ENCODE peak calls at places on chromosomes 4 and X, in six cellular contexts. Q is GM12878, C is H1, I is HepG2, S is GM12891, W is K562. H is an unnamed sample.

GRCh38 chr4:72318771-72319170 is 250.2 kb downstream of the ADAMTS3 start:
- DNase-seq in I (no peak), Q (no peak), C (no peak), S (no peak), W (no peak), H (no peak)

GRCh38 chr4:122759639-122760310 is 27.3 kb downstream of the BBS12 start:
- DNase-seq in Q (no peak), I (no peak), W (no peak), S (no peak), C (no peak), H (no peak)

GRCh38 chr4:115090483-115091075 is 22.8 kb downstream of the NDST4 start:
- DNase-seq in Q (no peak), C (no peak), S (no peak), W (no peak), I (peak; percentile 24), H (no peak)

GRCh38 chr4:78876568-78877320 is 62.5 kb downstream of the PAQR3 start:
- DNase-seq in W (no peak), S (no peak), C (no peak), I (no peak), Q (no peak), H (no peak)

GRCh38 chr4:142282870-142283431 is 563.1 kb downstream of the INPP4B start:
- DNase-seq in I (no peak), W (no peak), Q (no peak), C (no peak), S (no peak), H (no peak)

GRCh38 chr4:184357164-184357563 is 117.2 kb downstream of the IRF2 start:
- DNase-seq in C (no peak), S (no peak), Q (no peak), W (no peak), I (no peak), H (no peak)

GRCh38 chr4:141193516-141193915 is 27.2 kb upstream of the ZNF330 start:
- DNase-seq in W (no peak), Q (no peak), I (no peak), S (no peak), C (no peak), H (no peak)

GRCh38 chr4:98747659-98748091 is 89.3 kb upstream of the TSPAN5 start:
- DNase-seq in W (no peak), Q (no peak), S (no peak), C (no peak), I (no peak), H (no peak)

GRCh38 chr4:15912961-15913630 is 25.4 kb downstream of the FGFBP1 start:
- DNase-seq in S (no peak), I (no peak), C (no peak), W (no peak), Q (no peak), H (no peak)

GRCh38 chr4:156193800-156194199 is 240.1 kb upstream of the CTSO start:
- DNase-seq in S (no peak), W (no peak), I (no peak), C (no peak), Q (no peak), H (no peak)

GRCh38 chr4:117941611-117942010 is 92.7 kb upstream of the NDST3 start:
- DNase-seq in I (no peak), C (no peak), S (no peak), W (no peak), Q (no peak), H (no peak)

GRCh38 chrX:153946910-153947769 is 2.7 kb upstream of the RENBP start:
- DNase-seq in Q (no peak), C (no peak), W (peak; percentile 64), I (peak; percentile 75), S (no peak), H (peak; percentile 93)

GRCh38 chr4:164977243-164978164 is at the start of gene TRIM61:
- DNase-seq in S (no peak), Q (peak; percentile 54), W (peak; percentile 11), I (no peak), C (no peak), H (peak; percentile 62)

GRCh38 chr4:69843301-69843700 is 16.6 kb downstream of the SULT1E1 start:
- DNase-seq in I (peak; percentile 56), Q (no peak), W (no peak), C (no peak), S (no peak), H (no peak)

GRCh38 chrX:24241822-24242648 is 71.8 kb downstream of the SUPT20HL2 start:
- DNase-seq in S (no peak), I (peak; percentile 31), C (no peak), Q (no peak), W (peak; percentile 22), H (no peak)

GRCh38 chr4:138572007-138572406 is 329.9 kb upstream of the SLC7A11 start:
- DNase-seq in S (no peak), Q (no peak), W (no peak), C (no peak), I (no peak), H (no peak)

GRCh38 chr4:165440415-165440882 is 61.6 kb downstream of the CPE start:
- DNase-seq in I (peak; percentile 23), C (no peak), W (no peak), S (no peak), Q (no peak), H (no peak)

GRCh38 chr4:11106769-11107168 is 321.9 kb downstream of the HS3ST1 start:
- DNase-seq in C (no peak), Q (no peak), I (no peak), W (no peak), S (no peak), H (no peak)

GRCh38 chr4:48340276-48340904 is 939 bp upstream of the SLAIN2 start:
- DNase-seq in Q (no peak), W (peak; percentile 37), S (no peak), I (no peak), C (no peak), H (no peak)

GRCh38 chr4:48339642-48340041 is 1.7 kb upstream of the SLAIN2 start:
- DNase-seq in S (no peak), W (no peak), C (no peak), Q (no peak), I (no peak), H (no peak)

GRCh38 chr4:48341776-48342558 is 638 bp downstream of the SLAIN2 start:
- DNase-seq in I (no peak), S (peak; percentile 16), Q (no peak), C (no peak), W (peak; percentile 43), H (peak; percentile 32)

GRCh38 chr4:48342559-48342878 is 1.2 kb downstream of the SLAIN2 start:
- DNase-seq in I (no peak), S (no peak), C (no peak), Q (no peak), W (no peak), H (no peak)

DNA sequence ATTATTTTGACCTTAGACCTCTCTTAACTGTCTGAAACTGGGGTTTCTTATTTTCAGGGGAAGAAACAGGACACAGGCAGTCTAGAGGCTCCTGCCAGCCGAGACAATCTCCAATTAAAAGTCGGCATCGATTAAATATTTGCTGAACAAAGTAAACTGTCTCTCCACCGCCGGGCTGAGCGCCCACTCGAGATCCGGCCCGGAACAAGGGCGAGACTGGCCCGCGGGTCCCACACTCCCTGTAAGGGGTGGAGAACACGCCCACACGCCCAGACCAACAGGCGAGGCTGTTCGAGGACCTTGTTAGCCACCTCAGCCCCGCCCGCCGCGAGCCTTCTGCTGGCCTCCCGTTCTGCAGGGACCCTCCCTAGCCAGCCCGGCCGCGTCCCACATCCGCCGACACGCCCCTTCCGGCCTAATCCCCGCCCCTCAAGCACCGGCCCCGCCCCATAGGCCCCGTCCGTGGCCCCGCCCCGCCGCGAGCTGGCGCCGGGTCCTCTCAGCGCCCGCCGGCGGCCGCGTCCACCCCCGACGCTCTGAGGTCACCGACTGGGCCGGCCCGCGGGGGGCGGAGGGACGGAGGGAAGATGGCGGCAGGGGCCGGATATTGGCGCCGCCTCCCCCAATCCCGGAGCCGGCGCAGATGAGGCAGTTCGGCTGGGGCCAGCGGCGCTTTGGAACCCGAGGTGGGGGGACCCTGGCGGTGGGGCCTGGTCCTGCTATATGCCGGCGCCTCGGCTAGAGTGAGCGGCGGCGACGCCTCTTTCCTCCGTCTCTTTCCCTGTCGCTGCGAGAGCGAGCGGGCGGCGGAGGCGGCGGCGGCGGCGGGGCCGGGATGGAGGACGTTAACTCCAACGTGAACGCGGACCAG is at the start of gene SLAIN2:
- DNase-seq in Q (peak; percentile 77), C (peak; percentile 94), W (peak; percentile 98), I (peak; percentile 91), S (peak; percentile 90), H (peak; percentile 85)
- TF ChIP-seq POLR2A in Q (peak; percentile 96), C (peak; percentile 49), W (peak; percentile 95), I (peak; percentile 68), S (peak; percentile 97), H (peak; percentile 97)

DNA sequence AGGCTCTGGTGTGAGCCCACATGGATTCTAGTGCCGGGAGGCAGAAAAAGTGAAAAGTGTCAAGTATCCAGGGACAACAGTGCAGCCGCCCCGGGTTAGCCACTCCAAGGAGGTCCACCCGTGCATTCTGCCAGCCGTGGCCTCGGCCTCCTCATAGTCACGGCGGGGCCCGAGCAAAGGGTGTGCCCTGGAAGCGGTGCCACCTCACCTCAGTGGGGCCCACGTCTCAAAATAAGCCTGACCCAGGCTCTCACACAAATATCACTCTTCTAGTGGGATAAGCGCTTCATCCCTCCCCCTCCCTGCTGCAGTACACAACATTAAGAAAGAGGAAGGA is 427 bp upstream of the KLHL13 start:
- DNase-seq in S (peak; percentile 10), I (no peak), W (no peak), C (no peak), Q (no peak), H (no peak)
- TF ChIP-seq TAF1 in S (no peak), I (no peak), W (no peak), C (no peak), Q (no peak), H (no peak)

GRCh38 chrX:16711219-16712115 is 1.0 kb downstream of the CTPS2 start:
- DNase-seq in S (peak; percentile 4), Q (no peak), C (no peak), I (peak; percentile 21), W (peak; percentile 39), H (peak; percentile 19)

GRCh38 chrX:16714504-16714903 is 2.0 kb upstream of the CTPS2 start:
- DNase-seq in S (no peak), W (no peak), I (no peak), Q (no peak), C (no peak), H (no peak)

GRCh38 chrX:16708016-16708415 is 4.5 kb downstream of the CTPS2 start:
- DNase-seq in W (no peak), C (no peak), S (no peak), Q (no peak), I (no peak), H (no peak)

GRCh38 chrX:16712825-16713155 is 321 bp upstream of the CTPS2 start:
- DNase-seq in S (no peak), C (no peak), W (no peak), Q (no peak), I (no peak), H (no peak)

GRCh38 chrX:16712116-16712824 is at the start of gene CTPS2:
- DNase-seq in Q (no peak), C (no peak), I (peak; percentile 39), S (peak; percentile 45), W (peak; percentile 54), H (peak; percentile 66)
- TF ChIP-seq POLR2A in Q (peak; percentile 82), C (no peak), I (peak; percentile 66), S (peak; percentile 44), W (peak; percentile 84), H (peak; percentile 71)

GRCh38 chr4:87108142-87108546 is 112.3 kb downstream of the KLHL8 start:
- DNase-seq in S (no peak), C (no peak), I (no peak), W (no peak), Q (no peak), H (no peak)
- TF ChIP-seq TAF1 in S (no peak), C (no peak), I (no peak), W (no peak), Q (no peak), H (no peak)